ENCODE peak calls at places on chromosome 16, in nine cellular contexts. Q, B, Y, E, M, O, U, R and G are unnamed samples. For H3K27me3, the result is how much of the 10 kb centered on the place peaks cover.

GRCh38 chr16:24409045-24409444 is 130.3 kb upstream of the RBBP6 start:
- DNase-seq in Q (no peak), B (peak), Y (no peak), E (no peak), M (no peak), O (no peak), U (no peak), R (no peak), G (no peak)

GRCh38 chr16:82671743-82672142 is 45.0 kb downstream of the CDH13 start:
- DNase-seq in Q (no peak), B (peak), Y (no peak), E (peak), M (no peak), O (no peak), U (no peak), R (no peak), G (no peak)

GRCh38 chr16:19879241-19879792 is 5.3 kb downstream of the GPRC5B start:
- DNase-seq in Q (no peak), B (no peak), Y (no peak), E (no peak), M (no peak), O (peak), U (peak), R (no peak), G (no peak)

GRCh38 chr16:46789499-46790414 is 41.2 kb downstream of the C16orf87 start:
- DNase-seq in Q (peak), B (peak), Y (peak), E (peak), M (peak), O (peak), U (peak), R (peak), G (no peak)

GRCh38 chr16:20042848-20043247 is 30.8 kb downstream of the GPR139 start:
- DNase-seq in Q (no peak), B (no peak), Y (no peak), E (no peak), M (no peak), O (no peak), U (peak), R (no peak), G (no peak)

GRCh38 chr16:15916323-15916722 is 27.9 kb upstream of the CEP20 start:
- DNase-seq in Q (no peak), B (no peak), Y (no peak), E (no peak), M (no peak), O (no peak), U (no peak), R (no peak), G (no peak)

GRCh38 chr16:4667203-4667983 is 26.0 kb upstream of the NUDT16L1 start:
- DNase-seq in Q (no peak), B (no peak), Y (no peak), E (no peak), M (no peak), O (no peak), U (no peak), R (no peak), G (no peak)

GRCh38 chr16:17318200-17318599 is 152.6 kb downstream of the XYLT1 start:
- DNase-seq in Q (no peak), B (no peak), Y (no peak), E (no peak), M (no peak), O (no peak), U (peak), R (no peak), G (no peak)

GRCh38 chr16:53717577-53717976 is 13.6 kb downstream of the FTO start:
- DNase-seq in Q (no peak), B (no peak), Y (no peak), E (no peak), M (no peak), O (no peak), U (no peak), R (no peak), G (no peak)

GRCh38 chr16:1183235-1183907 is 30.5 kb downstream of the CACNA1H start:
- DNase-seq in Q (no peak), B (no peak), Y (peak), E (no peak), M (peak), O (peak), U (peak), R (peak), G (no peak)

GRCh38 chr16:74298104-74298503 is 1.5 kb downstream of the PSMD7 start:
- DNase-seq in Q (no peak), B (no peak), Y (no peak), E (no peak), M (no peak), O (no peak), U (no peak), R (no peak), G (no peak)

GRCh38 chr16:52436646-52437645 is 110.0 kb downstream of the TOX3 start:
- DNase-seq in Q (no peak), B (no peak), Y (no peak), E (no peak), M (no peak), O (no peak), U (no peak), R (no peak), G (no peak)

GRCh38 chr16:67456383-67457140 is 24.4 kb downstream of the ATP6V0D1 start:
- DNase-seq in Q (no peak), B (peak), Y (no peak), E (peak), M (peak), O (peak), U (peak), R (peak), G (no peak)

GRCh38 chr16:9232102-9232501 is 140.7 kb downstream of the HAPSTR1 start:
- DNase-seq in Q (no peak), B (no peak), Y (no peak), E (no peak), M (no peak), O (no peak), U (no peak), R (no peak), G (no peak)

GRCh38 chr16:11452746-11453344 is 107.6 kb downstream of the RMI2 start:
- DNase-seq in Q (no peak), B (peak), Y (no peak), E (no peak), M (no peak), O (no peak), U (no peak), R (no peak), G (no peak)

GRCh38 chr16:31879937-31880321 is 6.3 kb downstream of the ZNF267 start:
- DNase-seq in Q (no peak), B (no peak), Y (no peak), E (no peak), M (no peak), O (no peak), U (no peak), R (no peak), G (no peak)

GRCh38 chr16:84063972-84064371 is 21.4 kb upstream of the SLC38A8 start:
- DNase-seq in Q (no peak), B (no peak), Y (no peak), E (no peak), M (no peak), O (no peak), U (no peak), R (no peak), G (no peak)

GRCh38 chr16:54239441-54239840 is 47.1 kb downstream of the IRX3 start:
- DNase-seq in Q (no peak), B (no peak), Y (no peak), E (peak), M (no peak), O (no peak), U (no peak), R (no peak), G (no peak)

GRCh38 chr16:87180069-87180468 is 137.1 kb downstream of the C16orf95 start:
- DNase-seq in Q (no peak), B (no peak), Y (no peak), E (no peak), M (no peak), O (no peak), U (no peak), R (no peak), G (no peak)

GRCh38 chr16:85220125-85220839 is 108.0 kb upstream of the CIBAR2 start:
- DNase-seq in Q (no peak), B (no peak), Y (peak), E (peak), M (peak), O (peak), U (peak), R (peak), G (peak)

GRCh38 chr16:4944333-4945281 is 7.7 kb upstream of the PPL start:
- DNase-seq in Q (no peak), B (no peak), Y (peak), E (peak), M (peak), O (no peak), U (peak), R (peak), G (peak)

GRCh38 chr16:78906135-78906534 is 694.4 kb downstream of the MAF start:
- DNase-seq in Q (no peak), B (no peak), Y (no peak), E (no peak), M (no peak), O (no peak), U (no peak), R (no peak), G (no peak)

GRCh38 chr16:86667035-86667434 is 88.7 kb downstream of the FOXL1 start:
- DNase-seq in Q (no peak), B (no peak), Y (no peak), E (no peak), M (no peak), O (no peak), U (no peak), R (no peak), G (no peak)

GRCh38 chr16:82801361-82801760 is 174.6 kb downstream of the CDH13 start:
- DNase-seq in Q (no peak), B (no peak), Y (no peak), E (no peak), M (no peak), O (no peak), U (no peak), R (peak), G (no peak)

GRCh38 chr16:68733570-68733969 is 3.5 kb upstream of the CDH1 start:
- DNase-seq in Q (no peak), B (no peak), Y (no peak), E (no peak), M (no peak), O (no peak), U (no peak), R (no peak), G (no peak)

GRCh38 chr16:2481676-2482075 is 6.7 kb downstream of the TBC1D24 start:
- DNase-seq in Q (no peak), B (no peak), Y (no peak), E (no peak), M (no peak), O (no peak), U (no peak), R (no peak), G (no peak)

GRCh38 chr16:54936979-54937672 is 6.5 kb downstream of the IRX5 start:
- DNase-seq in Q (no peak), B (peak), Y (no peak), E (no peak), M (no peak), O (no peak), U (no peak), R (no peak), G (no peak)

GRCh38 chr16:66273644-66274334 is 92.7 kb upstream of the CDH5 start:
- DNase-seq in Q (no peak), B (no peak), Y (no peak), E (peak), M (no peak), O (no peak), U (no peak), R (no peak), G (no peak)

GRCh38 chr16:81936209-81936608 is 75.1 kb downstream of the SDR42E1 start:
- DNase-seq in Q (no peak), B (no peak), Y (no peak), E (no peak), M (no peak), O (no peak), U (no peak), R (no peak), G (no peak)

GRCh38 chr16:87295661-87296531 is 21.3 kb downstream of the C16orf95 start:
- DNase-seq in Q (no peak), B (no peak), Y (no peak), E (no peak), M (no peak), O (no peak), U (no peak), R (no peak), G (no peak)

GRCh38 chr16:58249388-58249779 is 45.4 kb downstream of the PRSS54 start:
- DNase-seq in Q (no peak), B (no peak), Y (no peak), E (no peak), M (no peak), O (no peak), U (no peak), R (no peak), G (no peak)

GRCh38 chr16:57614546-57615343 is 13.7 kb upstream of the ADGRG1 start:
- DNase-seq in Q (no peak), B (no peak), Y (no peak), E (peak), M (no peak), O (peak), U (peak), R (no peak), G (no peak)

GRCh38 chr16:734981-735881 is 5.6 kb downstream of the CIAO3 start:
- DNase-seq in Q (no peak), B (no peak), Y (no peak), E (no peak), M (no peak), O (no peak), U (no peak), R (no peak), G (no peak)

GRCh38 chr16:70682239-70683145 is 3.4 kb downstream of the MTSS2 start:
- DNase-seq in Q (no peak), B (no peak), Y (no peak), E (no peak), M (no peak), O (no peak), U (no peak), R (no peak), G (no peak)

GRCh38 chr16:15949210-15950166 is at the start of gene ABCC1:
- DNase-seq in Q (peak), B (peak), Y (no peak), E (peak), M (peak), O (no peak), U (no peak), R (no peak), G (no peak)

GRCh38 chr16:65315004-65315398 is 193.1 kb upstream of the CDH11 start:
- DNase-seq in Q (no peak), B (no peak), Y (no peak), E (no peak), M (peak), O (no peak), U (peak), R (no peak), G (no peak)

GRCh38 chr16:54248863-54249710 is 37.5 kb downstream of the IRX3 start:
- DNase-seq in Q (no peak), B (no peak), Y (no peak), E (no peak), M (no peak), O (no peak), U (no peak), R (no peak), G (no peak)

GRCh38 chr16:72055911-72056310 is 1.6 kb downstream of the HP start:
- DNase-seq in Q (no peak), B (no peak), Y (no peak), E (no peak), M (no peak), O (no peak), U (no peak), R (no peak), G (no peak)

DNA sequence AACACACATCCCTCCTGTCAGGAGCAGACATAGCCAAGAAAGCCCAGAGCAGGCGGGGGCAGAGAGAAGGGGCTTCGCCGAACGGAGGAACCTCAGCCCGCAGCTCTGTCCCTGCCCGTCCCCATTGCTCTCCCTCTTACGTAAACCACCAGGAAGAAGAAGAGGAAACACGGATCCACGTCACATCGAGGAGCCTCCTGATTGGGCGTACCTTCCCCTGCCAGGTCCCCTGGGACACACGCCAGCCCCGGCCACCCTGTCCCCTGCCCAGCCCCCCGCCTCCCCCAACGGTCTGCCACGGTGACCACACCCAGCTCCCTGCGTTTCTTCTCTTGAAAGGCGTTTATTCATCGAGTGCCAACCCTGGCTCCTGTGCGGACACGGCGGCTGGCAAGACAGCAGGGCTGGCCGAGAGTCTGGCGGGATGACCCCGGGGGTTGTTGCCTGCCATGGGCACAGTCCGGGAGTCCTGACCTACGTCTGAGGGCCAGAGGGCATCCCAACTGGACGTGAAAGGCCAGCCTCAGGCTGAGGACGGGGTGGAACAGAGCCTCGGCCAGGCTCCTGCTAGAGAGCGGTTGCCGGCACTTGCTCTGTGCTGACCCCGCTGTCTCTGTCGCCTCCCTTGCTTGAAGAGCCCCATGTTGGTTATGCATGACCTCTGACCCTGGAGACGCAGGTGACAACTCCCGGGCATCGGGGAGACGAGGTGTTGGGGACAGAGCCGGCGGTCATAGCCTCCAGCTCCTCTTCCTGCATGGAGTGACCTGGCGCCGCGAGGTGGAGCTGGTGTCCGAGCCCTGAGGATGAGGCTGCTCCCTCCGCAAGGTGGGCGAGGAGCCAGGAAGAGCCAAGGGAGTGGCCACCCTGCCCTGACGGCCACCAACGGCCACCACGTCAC is 40.6 kb upstream of the ACSF3 start:
- DNase-seq in Q (no peak), B (no peak), Y (peak), E (peak), M (no peak), O (peak), U (no peak), R (no peak), G (no peak)
- H3K4me3 ChIP-seq in Q (no peak), B (no peak), Y (peak), E (peak), M (no peak), O (peak), U (no peak), R (no peak), G (no peak)

GRCh38 chr16:73064227-73064995 is 16.5 kb upstream of the ZFHX3 start:
- DNase-seq in Q (no peak), B (peak), Y (no peak), E (peak), M (no peak), O (no peak), U (peak), R (peak), G (no peak)

GRCh38 chr16:73060948-73061495 is 13.1 kb upstream of the ZFHX3 start:
- DNase-seq in Q (no peak), B (no peak), Y (peak), E (peak), M (no peak), O (no peak), U (no peak), R (no peak), G (no peak)

GRCh38 chr16:73063284-73063733 is 15.4 kb upstream of the ZFHX3 start:
- DNase-seq in Q (no peak), B (no peak), Y (no peak), E (no peak), M (no peak), O (no peak), U (no peak), R (no peak), G (no peak)

GRCh38 chr16:73063854-73064226 is 15.9 kb upstream of the ZFHX3 start:
- DNase-seq in Q (no peak), B (peak), Y (no peak), E (no peak), M (no peak), O (no peak), U (no peak), R (no peak), G (no peak)

DNA sequence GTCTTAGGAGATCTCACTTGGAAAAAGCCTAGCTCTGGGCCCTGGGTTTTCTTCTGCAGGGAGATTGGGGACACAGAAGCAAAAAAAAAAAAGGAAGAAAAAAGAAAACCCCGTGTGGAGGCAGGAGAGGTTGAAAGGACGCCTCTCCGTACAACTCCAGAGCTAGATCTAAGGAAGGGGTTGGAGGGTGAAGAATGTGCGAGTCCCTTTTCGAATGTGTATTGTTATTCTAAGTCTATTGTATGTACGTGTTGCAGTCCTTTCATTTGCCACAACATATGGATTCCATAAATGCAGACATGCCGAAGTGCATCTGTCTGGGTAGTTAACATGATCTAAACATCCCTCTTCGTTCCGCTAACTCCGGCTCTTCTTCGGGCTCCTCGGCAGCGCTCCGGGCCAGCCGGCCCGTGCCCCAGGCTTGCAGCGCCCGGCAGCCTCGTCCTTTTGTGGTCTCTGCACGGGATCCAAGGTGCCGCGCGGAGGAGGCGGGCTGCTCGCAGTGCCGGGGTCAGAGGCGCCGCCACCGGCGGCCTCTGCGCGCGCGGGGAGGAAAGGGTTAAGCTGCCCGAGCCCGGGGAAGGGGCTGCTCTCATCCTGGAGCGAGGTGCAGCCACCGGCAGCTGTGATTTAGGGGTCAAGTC is 14.8 kb upstream of the ZFHX3 start:
- DNase-seq in Q (no peak), B (no peak), Y (no peak), E (no peak), M (no peak), O (no peak), U (no peak), R (no peak), G (no peak)
- H3K27me3 ChIP-seq in Q (under half), B (under half), Y (under half), E (under half), M (under half), O (under half), U (under half), R (under half), G (under half)

DNA sequence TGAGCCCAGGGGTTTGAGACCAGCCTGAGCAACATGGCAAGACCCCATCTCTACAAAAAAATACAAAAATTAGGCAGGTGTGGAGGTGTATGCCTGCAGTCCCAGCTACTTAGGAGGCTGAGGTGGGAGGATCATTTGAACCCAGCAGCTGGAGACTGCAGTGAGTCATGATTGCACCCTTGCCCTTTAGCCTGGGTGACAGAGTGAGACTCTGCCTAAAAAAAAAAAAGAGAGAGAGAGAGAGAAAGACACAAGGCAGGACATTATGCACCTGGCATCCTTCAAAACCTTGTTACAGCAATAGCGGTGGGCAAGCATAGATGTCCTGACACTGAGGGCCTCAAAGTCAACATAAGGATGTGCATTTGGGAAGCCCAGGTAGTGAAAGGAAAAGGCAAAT is 19.9 kb upstream of the SIAH1 start:
- DNase-seq in Q (no peak), B (no peak), Y (no peak), E (peak), M (no peak), O (no peak), U (no peak), R (no peak), G (no peak)
- H3K4me3 ChIP-seq in Q (no peak), B (no peak), Y (no peak), E (no peak), M (no peak), O (no peak), U (no peak), R (no peak), G (no peak)

GRCh38 chr16:50841081-50841886 is 99.4 kb downstream of the CYLD start:
- DNase-seq in Q (no peak), B (no peak), Y (no peak), E (no peak), M (no peak), O (no peak), U (peak), R (no peak), G (no peak)
- H3K27me3 ChIP-seq in Q (under half), B (under half), Y (under half), E (under half), M (under half), O (under half), U (under half), R (under half), G (under half)

GRCh38 chr16:89922884-89923639 is at the start of gene TUBB3:
- DNase-seq in Q (peak), B (peak), Y (peak), E (no peak), M (no peak), O (peak), U (peak), R (peak), G (no peak)
- H3K4me3 ChIP-seq in Q (peak), B (peak), Y (peak), E (peak), M (peak), O (peak), U (no peak), R (peak), G (peak)

GRCh38 chr16:88982286-88983084 is 5.5 kb upstream of the CBFA2T3 start:
- DNase-seq in Q (no peak), B (no peak), Y (no peak), E (no peak), M (no peak), O (no peak), U (no peak), R (no peak), G (no peak)
- H3K27me3 ChIP-seq in Q (under half), B (under half), Y (half or more), E (under half), M (under half), O (under half), U (under half), R (under half), G (under half)